ENCODE peak calls at places on chromosomes 16 and 17, in seven cellular contexts. One of them, this sample, is unnamed.

GRCh38 chr17:8223356-8224063 is 13.1 kb upstream of the AURKB start:
- DNase-seq in K562: peak
- DNase-seq in H1: peak
- DNase-seq in GM12878: no peak
- DNase-seq in GM12892: no peak
- DNase-seq in HepG2: peak
- DNase-seq in SK-N-SH: peak
- DNase-seq in this sample: no peak

GRCh38 chr16:12613131-12613991 is 190.3 kb downstream of the CPPED1 start:
- DNase-seq in SK-N-SH: no peak
- DNase-seq in GM12878: peak
- DNase-seq in HepG2: peak
- DNase-seq in H1: no peak
- DNase-seq in GM12892: no peak
- DNase-seq in K562: peak
- DNase-seq in this sample: no peak

GRCh38 chr17:32746698-32747097 is 130.2 kb downstream of the MYO1D start:
- DNase-seq in K562: no peak
- DNase-seq in GM12878: no peak
- DNase-seq in SK-N-SH: no peak
- DNase-seq in GM12892: no peak
- DNase-seq in H1: no peak
- DNase-seq in HepG2: no peak
- DNase-seq in this sample: no peak

GRCh38 chr17:54270499-54270898 is 447.8 kb downstream of the KIF2B start:
- DNase-seq in GM12878: no peak
- DNase-seq in SK-N-SH: no peak
- DNase-seq in HepG2: no peak
- DNase-seq in H1: no peak
- DNase-seq in K562: no peak
- DNase-seq in GM12892: no peak
- DNase-seq in this sample: no peak

GRCh38 chr16:49021136-49021535 is 260.5 kb downstream of the CBLN1 start:
- DNase-seq in GM12878: no peak
- DNase-seq in H1: peak
- DNase-seq in GM12892: no peak
- DNase-seq in HepG2: no peak
- DNase-seq in SK-N-SH: peak
- DNase-seq in K562: no peak
- DNase-seq in this sample: no peak

GRCh38 chr17:8333281-8333680 is 6.4 kb upstream of the ODF4 start:
- DNase-seq in H1: no peak
- DNase-seq in GM12892: no peak
- DNase-seq in K562: no peak
- DNase-seq in HepG2: no peak
- DNase-seq in GM12878: no peak
- DNase-seq in SK-N-SH: peak
- DNase-seq in this sample: no peak

GRCh38 chr16:78028018-78028417 is 5.7 kb downstream of the CLEC3A start:
- DNase-seq in GM12878: no peak
- DNase-seq in SK-N-SH: no peak
- DNase-seq in K562: no peak
- DNase-seq in HepG2: no peak
- DNase-seq in H1: no peak
- DNase-seq in GM12892: no peak
- DNase-seq in this sample: no peak

GRCh38 chr17:80413771-80414507 is 1.0 kb upstream of the ENDOV start:
- DNase-seq in K562: no peak
- DNase-seq in HepG2: no peak
- DNase-seq in GM12878: no peak
- DNase-seq in SK-N-SH: no peak
- DNase-seq in GM12892: no peak
- DNase-seq in H1: no peak
- DNase-seq in this sample: no peak

GRCh38 chr17:81712468-81713003 is 452 bp downstream of the SLC25A10 start:
- DNase-seq in H1: no peak
- DNase-seq in HepG2: peak
- DNase-seq in GM12878: no peak
- DNase-seq in GM12892: peak
- DNase-seq in SK-N-SH: peak
- DNase-seq in K562: peak
- DNase-seq in this sample: peak

GRCh38 chr16:89197033-89197632 is 3.2 kb downstream of the SLC22A31 start:
- DNase-seq in GM12878: no peak
- DNase-seq in HepG2: no peak
- DNase-seq in H1: no peak
- DNase-seq in K562: no peak
- DNase-seq in GM12892: no peak
- DNase-seq in SK-N-SH: peak
- DNase-seq in this sample: no peak

GRCh38 chr17:66372182-66372581 is 69.8 kb downstream of the PRKCA start:
- DNase-seq in H1: no peak
- DNase-seq in HepG2: no peak
- DNase-seq in GM12878: no peak
- DNase-seq in SK-N-SH: no peak
- DNase-seq in GM12892: no peak
- DNase-seq in K562: no peak
- DNase-seq in this sample: no peak

GRCh38 chr17:59366773-59367656 is 35.6 kb downstream of the YPEL2 start:
- DNase-seq in GM12892: no peak
- DNase-seq in K562: no peak
- DNase-seq in HepG2: peak
- DNase-seq in H1: no peak
- DNase-seq in GM12878: no peak
- DNase-seq in SK-N-SH: no peak
- DNase-seq in this sample: no peak

GRCh38 chr16:14418795-14419225 is 211.2 kb downstream of the PARN start:
- DNase-seq in HepG2: no peak
- DNase-seq in H1: no peak
- DNase-seq in GM12878: no peak
- DNase-seq in GM12892: no peak
- DNase-seq in K562: no peak
- DNase-seq in SK-N-SH: no peak
- DNase-seq in this sample: no peak

GRCh38 chr16:4175849-4176248 is 59.6 kb upstream of the ADCY9 start:
- DNase-seq in K562: no peak
- DNase-seq in GM12892: no peak
- DNase-seq in H1: no peak
- DNase-seq in HepG2: no peak
- DNase-seq in GM12878: no peak
- DNase-seq in SK-N-SH: no peak
- DNase-seq in this sample: no peak

GRCh38 chr16:87192418-87193073 is 124.6 kb downstream of the C16orf95 start:
- DNase-seq in GM12892: no peak
- DNase-seq in HepG2: no peak
- DNase-seq in SK-N-SH: no peak
- DNase-seq in K562: no peak
- DNase-seq in GM12878: no peak
- DNase-seq in H1: no peak
- DNase-seq in this sample: no peak

GRCh38 chr16:22098538-22099255 is 6.4 kb downstream of the VWA3A start:
- DNase-seq in H1: no peak
- DNase-seq in HepG2: peak
- DNase-seq in GM12892: no peak
- DNase-seq in SK-N-SH: peak
- DNase-seq in GM12878: peak
- DNase-seq in K562: peak
- DNase-seq in this sample: no peak

GRCh38 chr16:51035110-51035498 is 116.0 kb downstream of the SALL1 start:
- DNase-seq in GM12878: no peak
- DNase-seq in K562: no peak
- DNase-seq in H1: no peak
- DNase-seq in HepG2: no peak
- DNase-seq in SK-N-SH: no peak
- DNase-seq in GM12892: no peak
- DNase-seq in this sample: no peak

GRCh38 chr17:35731239-35731931 is at the start of gene RASL10B:
- DNase-seq in HepG2: peak
- DNase-seq in GM12878: no peak
- DNase-seq in GM12892: no peak
- DNase-seq in K562: peak
- DNase-seq in SK-N-SH: peak
- DNase-seq in H1: peak
- DNase-seq in this sample: peak

GRCh38 chr16:59881366-59881765 is 1147.2 kb upstream of the GOT2 start:
- DNase-seq in GM12892: no peak
- DNase-seq in K562: no peak
- DNase-seq in GM12878: no peak
- DNase-seq in HepG2: no peak
- DNase-seq in SK-N-SH: no peak
- DNase-seq in H1: no peak
- DNase-seq in this sample: no peak

GRCh38 chr16:59880626-59881025 is 1146.5 kb upstream of the GOT2 start:
- DNase-seq in K562: no peak
- DNase-seq in SK-N-SH: no peak
- DNase-seq in GM12878: no peak
- DNase-seq in GM12892: no peak
- DNase-seq in H1: no peak
- DNase-seq in HepG2: no peak
- DNase-seq in this sample: no peak

GRCh38 chr16:59878999-59879398 is 1144.9 kb upstream of the GOT2 start:
- DNase-seq in GM12892: no peak
- DNase-seq in H1: no peak
- DNase-seq in SK-N-SH: no peak
- DNase-seq in K562: no peak
- DNase-seq in HepG2: no peak
- DNase-seq in GM12878: no peak
- DNase-seq in this sample: no peak

DNA sequence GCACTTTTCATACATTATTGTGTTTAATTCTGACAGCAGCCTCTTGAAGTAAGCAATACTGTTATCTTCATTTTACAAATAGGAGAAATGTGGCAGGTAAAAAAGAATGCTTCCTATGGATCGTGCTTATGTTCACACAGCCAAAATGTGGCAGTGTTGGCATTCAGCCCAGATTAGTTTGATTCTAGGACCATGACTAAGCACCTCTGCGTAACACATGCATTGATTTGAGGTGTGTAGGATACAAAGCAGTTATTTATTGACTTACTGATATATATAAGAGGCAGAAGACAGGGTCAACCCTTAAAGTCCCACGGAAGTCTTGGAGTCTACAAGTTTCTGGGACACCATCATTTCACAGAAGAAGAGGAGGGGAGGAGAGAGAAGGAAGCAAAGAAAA is 1144.4 kb upstream of the GOT2 start:
- DNase-seq in K562: no peak
- DNase-seq in GM12892: no peak
- DNase-seq in GM12878: no peak
- DNase-seq in H1: no peak
- DNase-seq in SK-N-SH: no peak
- DNase-seq in HepG2: no peak
- DNase-seq in this sample: no peak
- TF ChIP-seq TAF1 in K562: no peak
- TF ChIP-seq TAF1 in GM12892: no peak
- TF ChIP-seq TAF1 in GM12878: no peak
- TF ChIP-seq TAF1 in H1: no peak
- TF ChIP-seq TAF1 in SK-N-SH: no peak
- TF ChIP-seq TAF1 in HepG2: no peak
- TF ChIP-seq TAF1 in this sample: no peak

DNA sequence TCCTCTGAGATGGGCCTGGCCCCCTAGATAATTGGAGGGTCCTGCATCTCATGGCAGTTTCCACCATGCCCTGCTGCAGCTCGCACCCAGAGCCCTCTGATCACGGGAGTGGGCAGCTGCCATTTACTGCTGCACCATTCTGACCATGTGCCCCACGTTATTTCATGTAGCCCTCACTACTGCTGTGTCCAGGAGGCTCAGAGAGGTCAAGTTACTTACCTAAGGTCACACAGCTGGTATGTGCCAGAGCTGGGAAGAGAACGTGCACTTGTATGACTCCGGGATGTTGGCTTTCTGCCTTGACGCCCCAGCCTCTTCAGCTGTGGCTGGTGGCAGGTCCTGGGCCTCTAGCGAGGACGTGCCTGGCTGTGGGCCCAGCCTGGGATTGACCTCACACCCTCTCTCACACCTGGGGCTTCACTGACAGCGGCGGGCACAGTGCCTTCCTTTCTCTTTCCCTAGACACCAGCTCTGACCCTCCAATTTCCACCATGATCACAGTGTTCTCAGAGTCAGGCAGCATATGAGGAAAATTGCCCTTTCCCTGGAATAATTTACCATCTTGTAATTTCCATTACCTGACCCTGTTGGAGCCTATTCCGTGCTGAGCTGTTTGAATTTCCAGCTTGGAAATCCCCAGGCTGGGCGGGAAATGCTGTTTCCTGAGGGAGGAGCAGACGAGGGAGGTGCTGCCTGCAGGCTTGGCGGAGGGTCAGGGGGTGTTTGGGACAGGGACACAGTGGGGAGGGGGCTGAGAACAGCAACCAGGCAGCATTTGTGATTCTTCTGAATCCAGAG is 18.6 kb upstream of the DOC2B start:
- DNase-seq in GM12892: no peak
- DNase-seq in K562: no peak
- DNase-seq in H1: peak
- DNase-seq in SK-N-SH: no peak
- DNase-seq in GM12878: no peak
- DNase-seq in HepG2: no peak
- DNase-seq in this sample: no peak
- TF ChIP-seq POLR2AphosphoS5 in GM12892: no peak
- TF ChIP-seq POLR2AphosphoS5 in K562: no peak
- TF ChIP-seq POLR2AphosphoS5 in H1: no peak
- TF ChIP-seq POLR2AphosphoS5 in SK-N-SH: no peak
- TF ChIP-seq POLR2AphosphoS5 in GM12878: no peak
- TF ChIP-seq POLR2AphosphoS5 in HepG2: no peak
- TF ChIP-seq POLR2AphosphoS5 in this sample: no peak

GRCh38 chr17:76383645-76384221 is 676 bp upstream of the SPHK1 start:
- DNase-seq in K562: peak
- DNase-seq in H1: peak
- DNase-seq in GM12878: no peak
- DNase-seq in SK-N-SH: peak
- DNase-seq in GM12892: peak
- DNase-seq in HepG2: peak
- DNase-seq in this sample: peak
- TF ChIP-seq TAF1 in K562: peak
- TF ChIP-seq TAF1 in H1: no peak
- TF ChIP-seq TAF1 in GM12878: no peak
- TF ChIP-seq TAF1 in SK-N-SH: no peak
- TF ChIP-seq TAF1 in GM12892: no peak
- TF ChIP-seq TAF1 in HepG2: peak
- TF ChIP-seq TAF1 in this sample: no peak

GRCh38 chr17:77487211-77487629 is 346.5 kb downstream of the SEC14L1 start:
- DNase-seq in SK-N-SH: no peak
- DNase-seq in HepG2: no peak
- DNase-seq in GM12878: no peak
- DNase-seq in K562: no peak
- DNase-seq in GM12892: no peak
- DNase-seq in H1: no peak
- DNase-seq in this sample: no peak

GRCh38 chr17:77484096-77484495 is 343.3 kb downstream of the SEC14L1 start:
- DNase-seq in GM12878: no peak
- DNase-seq in SK-N-SH: no peak
- DNase-seq in GM12892: no peak
- DNase-seq in H1: no peak
- DNase-seq in K562: no peak
- DNase-seq in HepG2: no peak
- DNase-seq in this sample: no peak

GRCh38 chr17:77487677-77488530 is 347.1 kb downstream of the SEC14L1 start:
- DNase-seq in GM12878: no peak
- DNase-seq in H1: no peak
- DNase-seq in K562: no peak
- DNase-seq in HepG2: no peak
- DNase-seq in SK-N-SH: no peak
- DNase-seq in GM12892: no peak
- DNase-seq in this sample: no peak

GRCh38 chr17:77483128-77483598 is 342.4 kb downstream of the SEC14L1 start:
- DNase-seq in K562: no peak
- DNase-seq in GM12878: no peak
- DNase-seq in H1: no peak
- DNase-seq in HepG2: no peak
- DNase-seq in GM12892: no peak
- DNase-seq in SK-N-SH: no peak
- DNase-seq in this sample: no peak

GRCh38 chr17:77485089-77485833 is 344.5 kb downstream of the SEC14L1 start:
- DNase-seq in GM12878: no peak
- DNase-seq in SK-N-SH: no peak
- DNase-seq in HepG2: no peak
- DNase-seq in K562: no peak
- DNase-seq in GM12892: no peak
- DNase-seq in H1: no peak
- DNase-seq in this sample: no peak
- TF ChIP-seq POLR2AphosphoS5 in GM12878: no peak
- TF ChIP-seq POLR2AphosphoS5 in SK-N-SH: no peak
- TF ChIP-seq POLR2AphosphoS5 in HepG2: peak
- TF ChIP-seq POLR2AphosphoS5 in K562: no peak
- TF ChIP-seq POLR2AphosphoS5 in GM12892: no peak
- TF ChIP-seq POLR2AphosphoS5 in H1: no peak
- TF ChIP-seq POLR2AphosphoS5 in this sample: no peak

This sample was measured in GM12891.